ENCODE peak calls at places on chromosome 22, in five cellular contexts. D is HuH-7.5; R is activated CD8-positive, alpha-beta memory T cell treated with anti-CD3 and anti-CD28 coated beads for 1 hour; P is stimulated activated CD4-positive, alpha-beta T cell treated with anti-CD3 and anti-CD28 coated beads, Interleukin-1b, Interleukin-23, amount 100 ng/mL, for 48 hours; E is brain pericyte. S is an unnamed sample.

GRCh38 chr22:22764085-22764484 is 119.7 kb downstream of the GGTLC2 start:
- DNase-seq in E (no peak), R (no peak), P (no peak), D (no peak), S (no peak)

GRCh38 chr22:32794449-32795213 is 6.9 kb upstream of the TIMP3 start:
- DNase-seq in P (no peak), D (no peak), E (no peak), R (no peak), S (no peak)

GRCh38 chr22:47337161-47337621 is 574.7 kb downstream of the TBC1D22A start:
- DNase-seq in D (no peak), P (no peak), R (no peak), E (no peak), S (peak)

GRCh38 chr22:43110444-43110926 is at the start of gene BIK:
- DNase-seq in P (peak), D (no peak), R (peak), E (no peak), S (peak)

GRCh38 chr22:36136475-36136874 is 24.1 kb downstream of the APOL3 start:
- DNase-seq in R (no peak), E (no peak), P (no peak), D (no peak), S (peak)

GRCh38 chr22:26550498-26551033 is 38.3 kb upstream of the TFIP11 start:
- DNase-seq in P (no peak), E (peak), D (no peak), R (no peak), S (peak)

GRCh38 chr22:29330753-29331152 is 15.3 kb upstream of the RASL10A start:
- DNase-seq in R (no peak), P (no peak), E (no peak), D (no peak), S (peak)

GRCh38 chr22:31628362-31628761 is 33.7 kb downstream of the PISD start:
- DNase-seq in E (no peak), D (no peak), P (no peak), R (no peak), S (no peak)

GRCh38 chr22:32325416-32325801 is 32.3 kb upstream of the RFPL3 start:
- DNase-seq in R (no peak), D (no peak), P (no peak), E (no peak), S (no peak)

GRCh38 chr22:36433318-36434231 is 45.8 kb upstream of the MYH9 start:
- DNase-seq in R (no peak), P (no peak), D (no peak), E (no peak), S (no peak)

GRCh38 chr22:25111579-25112517 is 87.8 kb upstream of the CRYBB3 start:
- DNase-seq in P (no peak), R (no peak), D (peak), E (no peak), S (no peak)

GRCh38 chr22:22099194-22099486 is 116.6 kb upstream of the TOP3B start:
- DNase-seq in R (no peak), E (no peak), P (no peak), D (no peak), S (no peak)

GRCh38 chr22:21642584-21643448 is 714 bp downstream of the SDF2L1 start:
- DNase-seq in R (peak), E (no peak), D (peak), P (peak), S (peak)

GRCh38 chr22:50145741-50146439 is 24.6 kb upstream of the PANX2 start:
- DNase-seq in E (no peak), D (no peak), P (no peak), R (no peak), S (no peak)

GRCh38 chr22:23086787-23087186 is 16.5 kb downstream of the GNAZ start:
- DNase-seq in P (no peak), E (no peak), R (no peak), D (no peak), S (no peak)